ENCODE peak calls at places on chromosomes 4 and X, in five cellular contexts. One of them, this sample, is unnamed.

GRCh38 chrX:1734806-1735205 is 119.9 kb downstream of the ASMT start:
- DNase-seq in H9: no peak
- DNase-seq in neuronal stem cell: no peak
- DNase-seq in H1: no peak
- DNase-seq in mesenchymal stem cell: no peak
- DNase-seq in this sample: peak

GRCh38 chrX:22652596-22652995 is 347.2 kb upstream of the DDX53 start:
- DNase-seq in neuronal stem cell: peak
- DNase-seq in H1: no peak
- DNase-seq in mesenchymal stem cell: peak
- DNase-seq in H9: peak
- DNase-seq in this sample: peak

GRCh38 chr4:98706200-98706813 is 47.9 kb upstream of the TSPAN5 start:
- DNase-seq in H9: no peak
- DNase-seq in neuronal stem cell: no peak
- DNase-seq in mesenchymal stem cell: no peak
- DNase-seq in H1: no peak
- DNase-seq in this sample: no peak

GRCh38 chr4:112251044-112251632 is 19.6 kb downstream of the AP1AR start:
- DNase-seq in neuronal stem cell: no peak
- DNase-seq in H9: no peak
- DNase-seq in H1: no peak
- DNase-seq in mesenchymal stem cell: no peak
- DNase-seq in this sample: peak

GRCh38 chr4:38691251-38692008 is 27.4 kb downstream of the KLF3 start:
- DNase-seq in mesenchymal stem cell: no peak
- DNase-seq in H1: no peak
- DNase-seq in H9: no peak
- DNase-seq in neuronal stem cell: no peak
- DNase-seq in this sample: no peak

GRCh38 chr4:77196866-77197265 is 39.9 kb downstream of the CCNG2 start:
- DNase-seq in mesenchymal stem cell: no peak
- DNase-seq in H9: no peak
- DNase-seq in H1: no peak
- DNase-seq in neuronal stem cell: no peak
- DNase-seq in this sample: peak

GRCh38 chr4:101944649-101945048 is 154.1 kb downstream of the BANK1 start:
- DNase-seq in H1: no peak
- DNase-seq in H9: no peak
- DNase-seq in mesenchymal stem cell: peak
- DNase-seq in neuronal stem cell: no peak
- DNase-seq in this sample: peak

GRCh38 chr4:116829187-116829586 is 256.2 kb downstream of the TRAM1L1 start:
- DNase-seq in mesenchymal stem cell: no peak
- DNase-seq in H9: peak
- DNase-seq in H1: no peak
- DNase-seq in neuronal stem cell: no peak
- DNase-seq in this sample: no peak

GRCh38 chr4:120066182-120066524 is 495 bp downstream of the MAD2L1 start:
- DNase-seq in H9: no peak
- DNase-seq in H1: no peak
- DNase-seq in mesenchymal stem cell: no peak
- DNase-seq in neuronal stem cell: no peak
- DNase-seq in this sample: peak

GRCh38 chr4:76589872-76590846 is 155.1 kb downstream of the SHROOM3 start:
- DNase-seq in mesenchymal stem cell: peak
- DNase-seq in neuronal stem cell: peak
- DNase-seq in H1: peak
- DNase-seq in H9: peak
- DNase-seq in this sample: peak

GRCh38 chrX:47802589-47802988 is 34.1 kb upstream of the ZNF81 start:
- DNase-seq in H9: no peak
- DNase-seq in neuronal stem cell: no peak
- DNase-seq in H1: no peak
- DNase-seq in mesenchymal stem cell: no peak
- DNase-seq in this sample: no peak

GRCh38 chrX:112614640-112615039 is 65.1 kb downstream of the LHFPL1 start:
- DNase-seq in mesenchymal stem cell: peak
- DNase-seq in H1: peak
- DNase-seq in H9: peak
- DNase-seq in neuronal stem cell: peak
- DNase-seq in this sample: peak

GRCh38 chr4:37885496-37885895 is 5.4 kb upstream of the TBC1D1 start:
- DNase-seq in mesenchymal stem cell: no peak
- DNase-seq in H9: no peak
- DNase-seq in neuronal stem cell: no peak
- DNase-seq in H1: no peak
- DNase-seq in this sample: no peak

GRCh38 chrX:92283298-92283697 is 504.1 kb downstream of the PCDH11X start:
- DNase-seq in H1: no peak
- DNase-seq in neuronal stem cell: no peak
- DNase-seq in H9: no peak
- DNase-seq in mesenchymal stem cell: no peak
- DNase-seq in this sample: no peak

GRCh38 chr4:13233755-13234154 is 250.4 kb downstream of the RAB28 start:
- DNase-seq in H9: no peak
- DNase-seq in neuronal stem cell: no peak
- DNase-seq in mesenchymal stem cell: no peak
- DNase-seq in H1: no peak
- DNase-seq in this sample: no peak

GRCh38 chr4:39061450-39061849 is 582 bp upstream of the KLHL5 start:
- DNase-seq in H1: no peak
- DNase-seq in neuronal stem cell: no peak
- DNase-seq in H9: no peak
- DNase-seq in mesenchymal stem cell: no peak
- DNase-seq in this sample: peak

GRCh38 chr4:152189451-152190179 is 346.3 kb downstream of the FBXW7 start:
- DNase-seq in H1: no peak
- DNase-seq in neuronal stem cell: no peak
- DNase-seq in mesenchymal stem cell: no peak
- DNase-seq in H9: no peak
- DNase-seq in this sample: no peak

GRCh38 chrX:40300286-40300890 is 202.6 kb upstream of the BCOR start:
- DNase-seq in H9: no peak
- DNase-seq in neuronal stem cell: no peak
- DNase-seq in mesenchymal stem cell: no peak
- DNase-seq in H1: no peak
- DNase-seq in this sample: no peak

GRCh38 chrX:154548028-154548316 is 552 bp downstream of the IKBKG start:
- DNase-seq in mesenchymal stem cell: peak
- DNase-seq in H1: no peak
- DNase-seq in neuronal stem cell: no peak
- DNase-seq in H9: no peak
- DNase-seq in this sample: no peak
- H2BK5ac ChIP-seq in mesenchymal stem cell: no peak
- H2BK5ac ChIP-seq in H1: no peak
- H2BK5ac ChIP-seq in neuronal stem cell: no peak
- H2BK5ac ChIP-seq in H9: no peak
- H2BK5ac ChIP-seq in this sample: no peak

GRCh38 chr4:126779001-126779400 is 853.8 kb upstream of the INTU start:
- DNase-seq in H1: no peak
- DNase-seq in mesenchymal stem cell: no peak
- DNase-seq in neuronal stem cell: no peak
- DNase-seq in H9: no peak
- DNase-seq in this sample: no peak

GRCh38 chr4:126776361-126776760 is 856.4 kb upstream of the INTU start:
- DNase-seq in H9: no peak
- DNase-seq in neuronal stem cell: no peak
- DNase-seq in H1: no peak
- DNase-seq in mesenchymal stem cell: no peak
- DNase-seq in this sample: no peak

GRCh38 chr4:126779446-126780166 is 853.2 kb upstream of the INTU start:
- DNase-seq in mesenchymal stem cell: no peak
- DNase-seq in neuronal stem cell: no peak
- DNase-seq in H9: no peak
- DNase-seq in H1: no peak
- DNase-seq in this sample: no peak

GRCh38 chr4:126777649-126778048 is 855.1 kb upstream of the INTU start:
- DNase-seq in H9: no peak
- DNase-seq in neuronal stem cell: no peak
- DNase-seq in H1: no peak
- DNase-seq in mesenchymal stem cell: peak
- DNase-seq in this sample: no peak

GRCh38 chr4:126778348-126778747 is 854.4 kb upstream of the INTU start:
- DNase-seq in H9: no peak
- DNase-seq in neuronal stem cell: no peak
- DNase-seq in H1: no peak
- DNase-seq in mesenchymal stem cell: peak
- DNase-seq in this sample: no peak
- H2BK5ac ChIP-seq in H9: no peak
- H2BK5ac ChIP-seq in neuronal stem cell: no peak
- H2BK5ac ChIP-seq in H1: no peak
- H2BK5ac ChIP-seq in mesenchymal stem cell: no peak
- H2BK5ac ChIP-seq in this sample: no peak

GRCh38 chrX:19344207-19344534 is 444 bp downstream of the PDHA1 start:
- DNase-seq in neuronal stem cell: no peak
- DNase-seq in H9: no peak
- DNase-seq in mesenchymal stem cell: no peak
- DNase-seq in H1: no peak
- DNase-seq in this sample: no peak
- H2BK5ac ChIP-seq in neuronal stem cell: no peak
- H2BK5ac ChIP-seq in H9: no peak
- H2BK5ac ChIP-seq in mesenchymal stem cell: no peak
- H2BK5ac ChIP-seq in H1: no peak
- H2BK5ac ChIP-seq in this sample: no peak

GRCh38 chr4:182593413-182593812 is 323.8 kb downstream of the DCTD start:
- DNase-seq in H9: no peak
- DNase-seq in H1: no peak
- DNase-seq in neuronal stem cell: no peak
- DNase-seq in mesenchymal stem cell: no peak
- DNase-seq in this sample: peak
- H2BK5ac ChIP-seq in H9: no peak
- H2BK5ac ChIP-seq in H1: no peak
- H2BK5ac ChIP-seq in neuronal stem cell: no peak
- H2BK5ac ChIP-seq in mesenchymal stem cell: no peak
- H2BK5ac ChIP-seq in this sample: no peak

DNA sequence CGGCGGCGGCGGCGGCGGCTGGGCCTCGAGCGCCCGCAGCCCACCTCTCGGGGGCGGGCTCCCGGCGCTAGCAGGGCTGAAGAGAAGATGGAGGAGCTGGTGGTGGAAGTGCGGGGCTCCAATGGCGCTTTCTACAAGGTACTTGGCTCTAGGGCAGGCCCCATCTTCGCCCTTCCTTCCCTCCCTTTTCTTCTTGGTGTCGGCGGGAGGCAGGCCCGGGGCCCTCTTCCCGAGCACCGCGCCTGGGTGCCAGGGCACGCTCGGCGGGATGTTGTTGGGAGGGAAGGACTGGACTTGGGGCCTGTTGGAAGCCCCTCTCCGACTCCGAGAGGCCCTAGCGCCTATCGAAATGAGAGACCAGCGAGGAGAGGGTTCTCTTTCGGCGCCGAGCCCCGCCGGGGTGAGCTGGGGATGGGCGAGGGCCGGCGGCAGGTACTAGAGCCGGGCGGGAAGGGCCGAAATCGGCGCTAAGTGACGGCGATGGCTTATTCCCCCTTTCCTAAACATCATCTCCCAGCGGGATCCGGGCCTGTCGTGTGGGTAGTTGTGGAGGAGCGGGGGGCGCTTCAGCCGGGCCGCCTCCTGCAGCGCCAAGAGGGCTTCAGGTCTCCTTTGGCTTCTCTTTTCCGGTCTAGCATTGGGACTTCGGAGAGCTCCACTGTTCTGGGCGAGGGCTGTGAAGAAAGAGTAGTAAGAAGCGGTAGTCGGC is 528 bp downstream of the FMR1 start:
- DNase-seq in neuronal stem cell: peak
- DNase-seq in H1: no peak
- DNase-seq in mesenchymal stem cell: peak
- DNase-seq in H9: no peak
- DNase-seq in this sample: peak
- H2BK5ac ChIP-seq in neuronal stem cell: no peak
- H2BK5ac ChIP-seq in H1: peak
- H2BK5ac ChIP-seq in mesenchymal stem cell: no peak
- H2BK5ac ChIP-seq in H9: peak
- H2BK5ac ChIP-seq in this sample: no peak

GRCh38 chrX:118152721-118153120 is 36.1 kb upstream of the KLHL13 start:
- DNase-seq in mesenchymal stem cell: no peak
- DNase-seq in H1: no peak
- DNase-seq in H9: no peak
- DNase-seq in neuronal stem cell: no peak
- DNase-seq in this sample: no peak

GRCh38 chrX:118156953-118157608 is 40.5 kb upstream of the KLHL13 start:
- DNase-seq in neuronal stem cell: no peak
- DNase-seq in H9: no peak
- DNase-seq in H1: no peak
- DNase-seq in mesenchymal stem cell: no peak
- DNase-seq in this sample: peak

GRCh38 chrX:118153270-118153669 is 36.7 kb upstream of the KLHL13 start:
- DNase-seq in mesenchymal stem cell: no peak
- DNase-seq in H1: no peak
- DNase-seq in neuronal stem cell: no peak
- DNase-seq in H9: no peak
- DNase-seq in this sample: no peak

GRCh38 chrX:118156254-118156952 is 39.8 kb upstream of the KLHL13 start:
- DNase-seq in H9: no peak
- DNase-seq in H1: no peak
- DNase-seq in neuronal stem cell: no peak
- DNase-seq in mesenchymal stem cell: no peak
- DNase-seq in this sample: no peak
- H2BK5ac ChIP-seq in H9: no peak
- H2BK5ac ChIP-seq in H1: no peak
- H2BK5ac ChIP-seq in neuronal stem cell: no peak
- H2BK5ac ChIP-seq in mesenchymal stem cell: no peak
- H2BK5ac ChIP-seq in this sample: no peak